ENCODE peak calls at places on chromosomes 6 and 20, in seven cellular contexts. S is IMR-90, N is neuronal stem cell, J is H9, Y is H1, V is mesenchymal stem cell, G is trophoblast cell. O is an unnamed sample.

GRCh38 chr6:8435845-8436168 is 462 bp upstream of the SLC35B3 start:
- DNase-seq in S (peak), N (peak), J (no peak), Y (no peak), V (no peak), G (peak), O (no peak)

GRCh38 chr20:23224806-23225205 is 125.8 kb upstream of the NXT1 start:
- DNase-seq in S (no peak), N (no peak), J (no peak), Y (no peak), V (no peak), G (no peak), O (no peak)

GRCh38 chr6:127051571-127052260 is 66.8 kb upstream of the RSPO3 start:
- DNase-seq in S (peak), N (no peak), J (no peak), Y (no peak), V (peak), G (no peak), O (no peak)

GRCh38 chr6:6825986-6826901 is 237.7 kb downstream of the LY86 start:
- DNase-seq in S (no peak), N (no peak), J (no peak), Y (no peak), V (no peak), G (no peak), O (no peak)

GRCh38 chr6:147131728-147132127 is 72.5 kb upstream of the STXBP5 start:
- DNase-seq in S (peak), N (no peak), J (no peak), Y (no peak), V (peak), G (peak), O (peak)

GRCh38 chr20:45311589-45312211 is 3.6 kb upstream of the MATN4 start:
- DNase-seq in S (peak), N (no peak), J (peak), Y (peak), V (peak), G (peak), O (peak)

GRCh38 chr6:119129148-119129967 is 50.9 kb upstream of the FAM184A start:
- DNase-seq in S (peak), N (peak), J (peak), Y (peak), V (peak), G (peak), O (peak)

GRCh38 chr6:73152998-73153757 is 72.1 kb downstream of the KHDC1L start:
- DNase-seq in S (peak), N (no peak), J (no peak), Y (no peak), V (no peak), G (no peak), O (no peak)

GRCh38 chr6:144599615-144600014 is 314.5 kb downstream of the UTRN start:
- DNase-seq in S (no peak), N (no peak), J (no peak), Y (no peak), V (no peak), G (no peak), O (no peak)

GRCh38 chr6:5518936-5519491 is 257.7 kb downstream of the FARS2 start:
- DNase-seq in S (no peak), N (no peak), J (no peak), Y (no peak), V (peak), G (no peak), O (no peak)

GRCh38 chr6:127864701-127865100 is 36.2 kb downstream of the THEMIS start:
- DNase-seq in S (no peak), N (no peak), J (no peak), Y (no peak), V (no peak), G (no peak), O (no peak)

GRCh38 chr6:127914240-127914639 is 13.4 kb upstream of the THEMIS start:
- DNase-seq in S (no peak), N (no peak), J (no peak), Y (no peak), V (no peak), G (peak), O (no peak)

GRCh38 chr6:108838101-108838717 is 10.0 kb upstream of the ARMC2 start:
- DNase-seq in S (peak), N (peak), J (peak), Y (peak), V (peak), G (peak), O (peak)

GRCh38 chr6:108435391-108435790 is 125.3 kb upstream of the FOXO3 start:
- DNase-seq in S (no peak), N (no peak), J (no peak), Y (no peak), V (no peak), G (peak), O (no peak)

GRCh38 chr6:35017461-35018183 is 123.5 kb downstream of the TCP11 start:
- DNase-seq in S (no peak), N (no peak), J (no peak), Y (no peak), V (no peak), G (no peak), O (no peak)

GRCh38 chr20:38214871-38215788 is 45.4 kb downstream of the KIAA1755 start:
- DNase-seq in S (no peak), N (no peak), J (no peak), Y (no peak), V (no peak), G (no peak), O (no peak)

GRCh38 chr6:152462716-152463115 is 174.4 kb downstream of the SYNE1 start:
- DNase-seq in S (peak), N (no peak), J (no peak), Y (no peak), V (no peak), G (no peak), O (no peak)

GRCh38 chr6:42963179-42963854 is 2.8 kb downstream of the GNMT start:
- DNase-seq in S (no peak), N (no peak), J (no peak), Y (no peak), V (no peak), G (no peak), O (no peak)

GRCh38 chr20:32153771-32154170 is 44.3 kb downstream of the TM9SF4 start:
- DNase-seq in S (no peak), N (no peak), J (no peak), Y (no peak), V (no peak), G (no peak), O (no peak)

GRCh38 chr6:165451845-165452244 is 142.4 kb upstream of the C6orf118 start:
- DNase-seq in S (no peak), N (no peak), J (no peak), Y (no peak), V (no peak), G (peak), O (no peak)

GRCh38 chr6:37535701-37536461 is 36.2 kb upstream of the CCDC167 start:
- DNase-seq in S (no peak), N (no peak), J (peak), Y (peak), V (no peak), G (no peak), O (peak)

GRCh38 chr20:63554361-63555278 is 661 bp downstream of the FNDC11 start:
- DNase-seq in S (no peak), N (no peak), J (no peak), Y (no peak), V (no peak), G (peak), O (no peak)

GRCh38 chr6:105807905-105808304 is 278.2 kb upstream of the PRDM1 start:
- DNase-seq in S (no peak), N (no peak), J (no peak), Y (no peak), V (no peak), G (no peak), O (no peak)

GRCh38 chr6:11296449-11297375 is 64.2 kb upstream of the NEDD9 start:
- DNase-seq in S (no peak), N (no peak), J (no peak), Y (no peak), V (no peak), G (no peak), O (no peak)

GRCh38 chr6:4093288-4093687 is 14.4 kb upstream of the FAM217A start:
- DNase-seq in S (no peak), N (no peak), J (no peak), Y (no peak), V (no peak), G (no peak), O (no peak)

GRCh38 chr6:39905640-39905975 is 28.7 kb downstream of the MOCS1 start:
- DNase-seq in S (no peak), N (no peak), J (no peak), Y (no peak), V (no peak), G (no peak), O (no peak)

GRCh38 chr6:154341326-154341725 is 15.3 kb downstream of the IPCEF1 start:
- DNase-seq in S (no peak), N (no peak), J (no peak), Y (no peak), V (no peak), G (no peak), O (no peak)

GRCh38 chr6:2528156-2528555 is 222.6 kb downstream of the MYLK4 start:
- DNase-seq in S (no peak), N (no peak), J (no peak), Y (no peak), V (no peak), G (no peak), O (no peak)

GRCh38 chr20:57263767-57264150 is 2.7 kb downstream of the BMP7 start:
- DNase-seq in S (no peak), N (no peak), J (no peak), Y (no peak), V (no peak), G (no peak), O (no peak)

GRCh38 chr6:145929037-145929633 is 35.0 kb downstream of the SHPRH start:
- DNase-seq in S (peak), N (peak), J (no peak), Y (no peak), V (peak), G (peak), O (peak)

GRCh38 chr6:151690303-151690702 is 117.2 kb upstream of the ESR1 start:
- DNase-seq in S (no peak), N (no peak), J (no peak), Y (no peak), V (no peak), G (no peak), O (no peak)

GRCh38 chr6:28251648-28252506 is at the start of gene ZKSCAN4:
- DNase-seq in S (peak), N (peak), J (peak), Y (peak), V (peak), G (peak), O (peak)

GRCh38 chr20:49583669-49584417 is 15.9 kb upstream of the PTGIS start:
- DNase-seq in S (peak), N (no peak), J (no peak), Y (no peak), V (peak), G (peak), O (no peak)

GRCh38 chr6:137165375-137166246 is 7.8 kb downstream of the IL22RA2 start:
- DNase-seq in S (no peak), N (no peak), J (no peak), Y (no peak), V (no peak), G (peak), O (no peak)

GRCh38 chr6:153069897-153070296 is 61.2 kb downstream of the RGS17 start:
- DNase-seq in S (no peak), N (no peak), J (no peak), Y (no peak), V (no peak), G (no peak), O (no peak)

GRCh38 chr6:15819841-15820240 is 157.0 kb upstream of the DTNBP1 start:
- DNase-seq in S (no peak), N (no peak), J (no peak), Y (no peak), V (no peak), G (no peak), O (no peak)

GRCh38 chr6:15818044-15818443 is 155.2 kb upstream of the DTNBP1 start:
- DNase-seq in S (no peak), N (no peak), J (no peak), Y (no peak), V (no peak), G (no peak), O (no peak)

GRCh38 chr6:15819226-15819625 is 156.4 kb upstream of the DTNBP1 start:
- DNase-seq in S (no peak), N (no peak), J (no peak), Y (no peak), V (no peak), G (no peak), O (no peak)

GRCh38 chr6:15817100-15817499 is 154.3 kb upstream of the DTNBP1 start:
- DNase-seq in S (no peak), N (no peak), J (no peak), Y (no peak), V (no peak), G (peak), O (no peak)

DNA sequence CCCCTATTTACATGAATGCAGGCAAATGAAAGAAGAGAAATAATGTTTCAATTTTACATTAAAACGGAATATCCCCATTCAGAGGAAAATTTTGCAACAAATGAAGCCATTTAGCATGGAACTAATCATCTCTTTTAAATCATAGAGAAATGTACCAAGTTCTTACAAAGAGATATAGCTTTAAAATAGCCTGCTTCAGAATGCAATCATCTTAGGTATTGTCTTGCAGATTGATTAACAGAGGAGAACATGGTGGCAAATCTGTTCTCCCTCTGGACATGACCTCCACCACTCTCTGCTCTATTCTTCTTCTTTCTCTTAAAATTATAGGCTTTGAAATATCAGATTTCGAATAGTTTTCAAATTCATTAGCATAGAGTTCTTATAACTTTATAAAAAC is 155.7 kb upstream of the DTNBP1 start:
- DNase-seq in S (no peak), N (no peak), J (no peak), Y (no peak), V (no peak), G (no peak), O (no peak)
- H2BK5ac ChIP-seq in S (no peak), N (no peak), J (no peak), Y (no peak), V (no peak), G (no peak), O (no peak)

GRCh38 chr20:60454491-60454890 is 496.3 kb downstream of the CDH26 start:
- DNase-seq in S (no peak), N (no peak), J (no peak), Y (no peak), V (no peak), G (no peak), O (no peak)
- H2AK5ac ChIP-seq in S (no peak), N (no peak), J (no peak), Y (no peak), V (no peak), G (no peak), O (no peak)

GRCh38 chr6:36200154-36200891 is 3.8 kb downstream of the BRPF3 start:
- DNase-seq in S (no peak), N (no peak), J (no peak), Y (no peak), V (no peak), G (no peak), O (no peak)
- H2BK5ac ChIP-seq in S (no peak), N (no peak), J (no peak), Y (no peak), V (no peak), G (no peak), O (no peak)

DNA sequence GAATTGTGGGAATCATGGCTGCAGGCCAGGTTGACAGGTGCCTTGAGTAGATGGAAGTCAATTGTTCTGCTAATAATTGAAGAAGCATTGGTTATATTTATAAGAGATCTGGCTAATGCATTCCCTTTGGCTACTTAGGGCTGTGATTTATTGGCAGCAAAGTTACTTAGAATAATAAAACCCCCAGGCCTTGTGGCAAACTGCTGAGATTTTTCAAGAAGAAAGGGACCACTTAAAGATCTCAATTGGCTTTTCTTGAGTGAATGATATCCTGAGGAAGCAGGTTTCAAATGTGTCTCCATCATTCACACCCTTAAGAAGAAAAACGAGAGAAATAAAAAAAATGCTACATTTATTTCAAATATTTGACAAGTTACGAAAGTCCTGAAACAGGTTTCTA is 27.4 kb downstream of the DDO start:
- DNase-seq in S (no peak), N (no peak), J (no peak), Y (no peak), V (no peak), G (no peak), O (no peak)
- H2AK5ac ChIP-seq in S (no peak), N (no peak), J (no peak), Y (no peak), V (no peak), G (no peak), O (no peak)

GRCh38 chr6:94144807-94145206 is 725.4 kb upstream of the EPHA7 start:
- DNase-seq in S (no peak), N (no peak), J (no peak), Y (no peak), V (no peak), G (no peak), O (no peak)
- H2BK5ac ChIP-seq in S (no peak), N (no peak), J (no peak), Y (no peak), V (no peak), G (no peak), O (no peak)

DNA sequence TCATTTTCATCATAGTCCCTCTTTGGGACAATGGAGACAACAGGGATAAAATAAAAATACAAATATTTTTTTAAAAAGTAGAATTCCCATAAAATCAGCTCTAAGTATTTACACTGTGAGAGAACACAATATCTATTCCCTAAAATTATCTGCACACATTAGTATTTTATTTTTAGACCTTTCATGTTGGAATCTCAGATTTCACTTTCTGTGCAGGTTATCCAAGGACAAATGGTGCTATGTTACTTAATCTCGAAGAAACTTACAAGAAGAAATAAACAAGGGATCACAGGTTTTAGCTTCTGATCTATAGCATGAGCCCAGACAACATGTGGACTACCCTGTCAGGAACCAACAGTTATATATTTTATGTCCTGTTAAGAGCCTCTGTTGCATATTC is 23.0 kb upstream of the LYRM2 start:
- DNase-seq in S (no peak), N (no peak), J (no peak), Y (no peak), V (no peak), G (no peak), O (no peak)
- H2AK5ac ChIP-seq in S (no peak), N (no peak), J (no peak), Y (no peak), V (no peak), G (no peak), O (no peak)

DNA sequence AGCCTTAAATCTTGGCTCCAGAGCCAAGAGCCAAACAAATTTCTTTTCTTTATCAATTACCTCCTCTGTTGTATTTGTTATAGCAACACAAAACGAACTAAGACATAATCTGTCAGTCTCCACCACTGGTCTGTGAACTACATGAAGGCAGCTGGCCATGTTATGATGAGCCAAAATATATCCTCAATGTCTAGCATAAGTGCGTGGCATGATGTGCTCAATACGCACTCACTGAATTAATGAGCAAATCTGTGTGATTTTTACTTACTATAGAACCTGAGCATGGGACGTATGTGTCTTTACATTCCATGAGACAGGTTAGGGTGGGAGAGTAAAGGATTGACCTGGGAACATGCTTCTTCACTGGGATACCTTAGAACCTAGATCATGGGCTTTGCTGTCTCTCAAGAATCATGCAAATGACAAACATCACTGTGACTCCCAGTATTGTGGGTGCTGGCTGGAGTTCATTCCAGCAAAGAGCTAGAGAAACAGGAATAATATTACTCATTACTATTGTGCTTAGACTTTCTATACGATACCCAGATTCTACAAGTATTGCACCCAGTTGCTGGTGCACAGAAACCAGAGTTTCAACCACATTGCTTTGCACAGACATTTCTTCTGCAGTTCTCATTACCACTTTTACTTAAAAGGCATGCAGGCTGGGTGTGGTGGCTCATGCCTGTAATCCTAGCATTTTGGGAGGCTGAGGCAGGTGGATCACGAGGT is 220.3 kb upstream of the ZNF217 start:
- DNase-seq in S (no peak), N (no peak), J (no peak), Y (no peak), V (no peak), G (no peak), O (no peak)
- H2BK5ac ChIP-seq in S (no peak), N (no peak), J (no peak), Y (no peak), V (no peak), G (no peak), O (no peak)

GRCh38 chr6:27143474-27144026 is 104.0 kb upstream of the PRSS16 start:
- DNase-seq in S (no peak), N (no peak), J (no peak), Y (no peak), V (no peak), G (no peak), O (no peak)
- H2AK5ac ChIP-seq in S (no peak), N (no peak), J (no peak), Y (no peak), V (no peak), G (no peak), O (no peak)

GRCh38 chr20:20501128-20501527 is 133.2 kb downstream of the INSM1 start:
- DNase-seq in S (no peak), N (no peak), J (no peak), Y (no peak), V (no peak), G (no peak), O (no peak)

GRCh38 chr20:20503788-20504528 is 136.1 kb downstream of the INSM1 start:
- DNase-seq in S (no peak), N (no peak), J (no peak), Y (no peak), V (no peak), G (no peak), O (no peak)

GRCh38 chr20:20500312-20500711 is 132.4 kb downstream of the INSM1 start:
- DNase-seq in S (no peak), N (no peak), J (no peak), Y (no peak), V (no peak), G (no peak), O (no peak)

DNA sequence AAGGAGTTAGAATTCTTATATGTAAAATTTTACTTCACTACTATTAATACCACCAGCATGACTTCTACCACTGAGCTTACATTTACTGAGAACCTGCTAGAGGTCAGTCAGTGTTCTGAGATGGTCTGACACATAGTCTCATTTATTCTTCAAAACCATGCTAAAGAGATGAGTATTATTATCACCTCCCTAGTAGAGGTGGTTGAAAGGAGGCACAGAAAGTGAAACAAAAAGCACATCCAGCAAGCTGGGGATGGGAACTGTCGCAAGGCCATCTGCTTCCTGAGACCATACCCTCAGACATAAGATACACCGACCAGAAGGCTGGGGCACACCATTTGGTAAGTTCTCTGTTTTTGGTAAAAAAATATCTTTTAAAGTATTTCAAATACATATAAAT is 137.7 kb downstream of the INSM1 start:
- DNase-seq in S (no peak), N (no peak), J (no peak), Y (no peak), V (no peak), G (no peak), O (no peak)
- H2BK5ac ChIP-seq in S (no peak), N (no peak), J (no peak), Y (no peak), V (no peak), G (no peak), O (no peak)

O was measured in mesendoderm.